ENCODE peak calls at places on chromosomes 6 and 20, in six cellular contexts. K is suprapubic skin, G is sigmoid colon, Z is esophagus muscularis mucosa, J is transverse colon, N is upper lobe of left lung. W is an unnamed sample.

GRCh38 chr20:24802286-24802820 is 146.7 kb upstream of the CST7 start:
- DNase-seq in Z (no peak), N (no peak), K (no peak), J (no peak), G (no peak), W (no peak)

GRCh38 chr6:43951756-43952675 is 175.2 kb downstream of the MRPL14 start:
- DNase-seq in K (no peak), N (no peak), Z (no peak), J (no peak), G (peak; percentile 50), W (no peak)

GRCh38 chr6:44228433-44228832 is 5.0 kb downstream of the SLC29A1 start:
- DNase-seq in N (no peak), K (no peak), G (no peak), J (no peak), Z (no peak), W (no peak)

GRCh38 chr20:64082821-64083379 is 1.3 kb downstream of the LKAAEAR1 start:
- DNase-seq in N (no peak), J (no peak), Z (no peak), G (no peak), K (no peak), W (no peak)

GRCh38 chr6:137210903-137211302 is 8.3 kb downstream of the IFNGR1 start:
- DNase-seq in J (no peak), K (no peak), G (no peak), Z (no peak), N (no peak), W (no peak)

GRCh38 chr6:72649032-72649984 is 27.4 kb downstream of the KCNQ5 start:
- DNase-seq in K (no peak), N (no peak), G (no peak), Z (no peak), J (no peak), W (no peak)

GRCh38 chr20:20594171-20594530 is 118.3 kb downstream of the RALGAPA2 start:
- DNase-seq in Z (no peak), N (no peak), G (no peak), K (no peak), J (no peak), W (no peak)

GRCh38 chr20:19785886-19786285 is 27.8 kb downstream of the RIN2 start:
- DNase-seq in J (no peak), N (no peak), G (no peak), K (no peak), Z (no peak), W (no peak)

GRCh38 chr6:21091411-21091810 is 502.1 kb upstream of the SOX4 start:
- DNase-seq in K (no peak), G (no peak), N (no peak), Z (no peak), J (no peak), W (no peak)

GRCh38 chr6:167341038-167341613 is 16.2 kb downstream of the TTLL2 start:
- DNase-seq in J (no peak), G (no peak), Z (no peak), N (no peak), K (no peak), W (no peak)

GRCh38 chr20:25991051-25991755 is 294.6 kb upstream of the ZNF337 start:
- DNase-seq in Z (no peak), K (no peak), N (peak; percentile 30), G (no peak), J (no peak), W (no peak)

GRCh38 chr6:159929819-159930218 is 39.0 kb downstream of the MAS1 start:
- DNase-seq in J (peak; percentile 12), Z (no peak), K (no peak), N (no peak), G (no peak), W (no peak)

GRCh38 chr20:46752639-46753235 is 43.3 kb downstream of the SLC2A10 start:
- DNase-seq in N (no peak), G (peak; percentile 73), Z (no peak), K (no peak), J (peak; percentile 48), W (peak; percentile 27)

GRCh38 chr6:23659125-23659524 is 466.9 kb upstream of the NRSN1 start:
- DNase-seq in Z (no peak), J (peak; percentile 23), N (no peak), G (no peak), K (no peak), W (no peak)

GRCh38 chr20:56781108-56781739 is 152.1 kb downstream of the TFAP2C start:
- DNase-seq in N (no peak), Z (no peak), J (no peak), G (no peak), K (peak; percentile 90), W (no peak)

GRCh38 chr6:109442393-109442924 is 1.9 kb downstream of the SMPD2 start:
- DNase-seq in N (no peak), J (no peak), Z (no peak), K (no peak), G (no peak), W (no peak)
- TF ChIP-seq POLR2AphosphoS5 in N (no peak), J (no peak), Z (no peak), K (no peak), G (no peak), W (no peak)

GRCh38 chr6:80004199-80005072 is at the start of gene TTK:
- DNase-seq in K (peak; percentile 95), Z (peak; percentile 98), N (peak; percentile 96), G (peak; percentile 95), J (peak; percentile 95), W (peak; percentile 60)
- TF ChIP-seq POLR2A in K (no peak), Z (no peak), N (no peak), G (peak; percentile 56), J (peak; percentile 69), W (peak; percentile 54)

DNA sequence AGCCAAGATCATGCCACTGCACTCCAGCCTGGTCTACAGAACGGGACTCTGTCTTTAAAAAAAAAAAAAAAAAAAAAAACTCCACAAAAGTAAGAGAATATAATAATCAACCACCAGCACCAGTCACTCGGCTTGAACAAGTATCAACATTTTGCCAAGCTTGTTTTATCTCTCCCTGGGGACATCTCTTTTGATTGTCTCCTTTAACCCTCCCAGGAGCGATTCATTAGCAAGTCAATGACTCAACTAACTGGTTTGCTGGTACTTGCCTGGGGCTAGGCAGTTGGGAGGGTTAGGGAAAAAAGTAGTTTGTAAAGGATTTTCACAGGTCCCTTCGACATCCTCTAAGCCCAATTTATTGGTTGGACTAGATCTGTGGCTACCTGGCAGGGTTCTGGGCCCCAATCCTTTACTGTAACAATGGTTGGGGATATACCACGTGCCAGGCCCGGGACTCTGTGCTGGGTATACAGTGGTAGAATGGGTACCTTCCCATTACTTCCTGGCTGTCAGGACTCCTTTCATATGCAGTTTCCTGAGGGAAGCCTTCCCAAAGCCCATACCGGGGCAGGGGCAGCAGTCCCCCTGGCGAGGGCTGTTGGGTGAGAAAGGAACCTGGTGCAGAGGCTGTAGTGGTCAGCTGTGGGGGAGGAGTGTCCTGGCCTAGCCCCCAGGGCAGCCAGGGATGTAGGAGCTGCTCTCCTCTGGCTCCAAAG is 12.2 kb downstream of the TGIF2 start:
- DNase-seq in Z (no peak), J (no peak), G (no peak), N (no peak), K (no peak), W (no peak)
- TF ChIP-seq POLR2AphosphoS5 in Z (no peak), J (no peak), G (no peak), N (no peak), K (no peak), W (no peak)

GRCh38 chr6:146768722-146769121 is 169.9 kb downstream of the ADGB start:
- DNase-seq in Z (no peak), N (no peak), J (no peak), K (no peak), G (no peak), W (no peak)

GRCh38 chr6:146767632-146768031 is 168.9 kb downstream of the ADGB start:
- DNase-seq in K (no peak), J (no peak), G (no peak), Z (no peak), N (no peak), W (no peak)

GRCh38 chr6:146770275-146770964 is 171.6 kb downstream of the ADGB start:
- DNase-seq in J (no peak), K (peak; percentile 60), N (no peak), G (no peak), Z (no peak), W (no peak)

GRCh38 chr6:146775227-146775626 is 176.5 kb downstream of the ADGB start:
- DNase-seq in N (no peak), J (no peak), Z (no peak), G (no peak), K (no peak), W (no peak)

DNA sequence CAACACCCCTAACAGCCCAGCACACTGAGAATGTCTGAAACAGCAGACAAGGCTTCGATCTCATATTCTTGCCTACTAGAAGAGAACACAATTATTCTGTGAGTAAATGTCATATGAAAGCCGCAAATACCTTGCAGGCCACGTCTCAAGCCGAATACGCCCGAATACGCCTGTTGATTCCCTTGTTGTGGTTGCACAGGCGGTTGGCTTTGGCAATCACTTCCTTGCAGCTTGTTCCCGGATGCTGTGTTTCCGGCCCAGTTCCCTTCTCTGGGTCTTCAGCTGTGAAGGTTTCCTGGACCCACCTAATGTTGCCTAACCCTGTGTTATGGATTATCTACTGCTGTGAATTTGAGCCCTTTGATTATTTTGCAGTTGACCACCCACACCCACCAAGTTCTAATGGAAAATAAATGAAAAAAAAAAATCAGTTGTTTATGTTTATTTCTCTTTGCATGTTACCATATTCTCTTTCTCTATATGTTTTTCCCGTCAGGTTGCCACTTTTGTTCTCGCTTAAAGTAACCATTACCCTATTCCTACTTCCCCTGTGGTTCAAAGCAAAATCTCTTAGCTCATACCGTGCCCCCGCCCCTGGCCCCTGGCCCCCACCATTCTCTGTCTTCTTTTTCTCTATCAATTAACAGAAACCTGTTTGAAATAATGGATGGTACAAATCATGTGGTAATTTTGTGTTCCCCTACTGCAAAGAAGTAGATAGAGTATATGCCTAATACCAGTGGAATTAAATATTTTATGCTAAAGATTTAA is 172.4 kb downstream of the ADGB start:
- DNase-seq in G (peak; percentile 83), Z (no peak), K (peak; percentile 80), J (peak; percentile 14), N (peak; percentile 9), W (no peak)
- TF ChIP-seq POLR2A in G (no peak), Z (no peak), K (no peak), J (no peak), N (no peak), W (no peak)

GRCh38 chr6:93418448-93419303 is 683 bp downstream of the EPHA7 start:
- DNase-seq in G (peak; percentile 72), Z (no peak), K (peak; percentile 54), J (peak; percentile 18), N (peak; percentile 87), W (peak; percentile 0)
- TF ChIP-seq POLR2AphosphoS5 in G (no peak), Z (no peak), K (no peak), J (no peak), N (no peak), W (no peak)

DNA sequence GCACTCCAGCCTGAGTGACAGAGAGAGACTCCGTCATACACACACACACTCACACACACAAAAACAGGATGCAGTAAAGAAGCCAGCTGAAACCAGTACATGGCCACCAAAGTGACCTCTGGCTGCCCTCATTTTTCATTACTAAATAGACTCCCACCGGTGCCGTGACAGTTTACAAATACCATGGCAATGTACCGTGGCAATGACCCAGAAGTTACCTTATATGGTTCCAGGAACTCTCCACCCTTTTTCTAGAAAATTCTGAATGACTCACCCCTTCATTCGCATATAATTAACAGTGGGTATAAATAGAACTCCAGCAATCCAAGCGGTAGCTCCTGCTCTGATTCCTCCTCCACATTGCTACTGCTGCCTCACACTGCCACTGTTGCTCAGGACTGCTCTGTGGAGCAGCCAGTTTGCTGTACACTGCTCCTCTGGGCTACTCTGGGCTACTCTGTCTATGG is 57.7 kb downstream of the SNX5 start:
- DNase-seq in N (no peak), K (no peak), J (no peak), Z (no peak), G (peak; percentile 80), W (no peak)
- TF ChIP-seq POLR2A in N (no peak), K (no peak), J (no peak), Z (no peak), G (no peak), W (no peak)

GRCh38 chr6:36954262-36954931 is at the start of gene PI16:
- DNase-seq in G (no peak), N (no peak), J (no peak), K (peak; percentile 55), Z (no peak), W (no peak)
- TF ChIP-seq POLR2AphosphoS5 in G (no peak), N (no peak), J (no peak), K (no peak), Z (no peak), W (no peak)

W was measured in GM12892.